ENCODE peak calls at places on chromosomes 6 and 20, in ten cellular contexts. One of them, this sample, is unnamed. For H3K4me1, the result is how much of the 10 kb centered on the place peaks cover.

GRCh38 chr20:1657556-1658334 is at the start of gene SIRPG:
- DNase-seq in endodermal cell: no peak
- DNase-seq in SJSA1: no peak
- DNase-seq in CD4-positive, CD25-positive, alpha-beta regulatory T cell: peak
- DNase-seq in aorta: no peak
- DNase-seq in HepG2: no peak
- DNase-seq in gastrocnemius medialis: no peak
- DNase-seq in right lobe of liver: no peak
- DNase-seq in HCT116: no peak
- DNase-seq in mucosa of descending colon: peak
- DNase-seq in this sample: no peak

GRCh38 chr6:168050861-168051586 is 28.0 kb downstream of the FRMD1 start:
- DNase-seq in endodermal cell: peak
- DNase-seq in SJSA1: no peak
- DNase-seq in CD4-positive, CD25-positive, alpha-beta regulatory T cell: no peak
- DNase-seq in aorta: no peak
- DNase-seq in HepG2: no peak
- DNase-seq in gastrocnemius medialis: no peak
- DNase-seq in right lobe of liver: no peak
- DNase-seq in HCT116: no peak
- DNase-seq in mucosa of descending colon: peak
- DNase-seq in this sample: no peak

GRCh38 chr6:50720623-50721022 is 7.3 kb downstream of the TFAP2D start:
- DNase-seq in endodermal cell: peak
- DNase-seq in SJSA1: no peak
- DNase-seq in CD4-positive, CD25-positive, alpha-beta regulatory T cell: no peak
- DNase-seq in aorta: no peak
- DNase-seq in HepG2: no peak
- DNase-seq in gastrocnemius medialis: no peak
- DNase-seq in right lobe of liver: no peak
- DNase-seq in HCT116: no peak
- DNase-seq in mucosa of descending colon: no peak
- DNase-seq in this sample: no peak

GRCh38 chr6:112990971-112991370 is 643.8 kb downstream of the RFPL4B start:
- DNase-seq in endodermal cell: no peak
- DNase-seq in SJSA1: no peak
- DNase-seq in CD4-positive, CD25-positive, alpha-beta regulatory T cell: no peak
- DNase-seq in aorta: no peak
- DNase-seq in HepG2: no peak
- DNase-seq in gastrocnemius medialis: no peak
- DNase-seq in right lobe of liver: no peak
- DNase-seq in HCT116: no peak
- DNase-seq in mucosa of descending colon: no peak
- DNase-seq in this sample: no peak

GRCh38 chr20:19291818-19292132 is 79.3 kb downstream of the SLC24A3 start:
- DNase-seq in endodermal cell: no peak
- DNase-seq in SJSA1: no peak
- DNase-seq in CD4-positive, CD25-positive, alpha-beta regulatory T cell: no peak
- DNase-seq in aorta: no peak
- DNase-seq in HepG2: no peak
- DNase-seq in gastrocnemius medialis: no peak
- DNase-seq in right lobe of liver: no peak
- DNase-seq in HCT116: no peak
- DNase-seq in mucosa of descending colon: no peak
- DNase-seq in this sample: no peak

GRCh38 chr20:24468401-24469115 is 871 bp upstream of the SYNDIG1 start:
- DNase-seq in endodermal cell: peak
- DNase-seq in SJSA1: no peak
- DNase-seq in CD4-positive, CD25-positive, alpha-beta regulatory T cell: no peak
- DNase-seq in aorta: no peak
- DNase-seq in HepG2: no peak
- DNase-seq in gastrocnemius medialis: no peak
- DNase-seq in right lobe of liver: no peak
- DNase-seq in HCT116: no peak
- DNase-seq in mucosa of descending colon: no peak
- DNase-seq in this sample: no peak

GRCh38 chr6:4220619-4221018 is 85.2 kb upstream of the ECI2 start:
- DNase-seq in endodermal cell: no peak
- DNase-seq in SJSA1: no peak
- DNase-seq in CD4-positive, CD25-positive, alpha-beta regulatory T cell: no peak
- DNase-seq in aorta: no peak
- DNase-seq in HepG2: no peak
- DNase-seq in gastrocnemius medialis: no peak
- DNase-seq in right lobe of liver: no peak
- DNase-seq in HCT116: no peak
- DNase-seq in mucosa of descending colon: no peak
- DNase-seq in this sample: no peak

GRCh38 chr6:43570876-43571441 is 4.9 kb downstream of the XPO5 start:
- DNase-seq in endodermal cell: no peak
- DNase-seq in SJSA1: no peak
- DNase-seq in CD4-positive, CD25-positive, alpha-beta regulatory T cell: no peak
- DNase-seq in aorta: no peak
- DNase-seq in HepG2: no peak
- DNase-seq in gastrocnemius medialis: no peak
- DNase-seq in right lobe of liver: no peak
- DNase-seq in HCT116: no peak
- DNase-seq in mucosa of descending colon: no peak
- DNase-seq in this sample: no peak

GRCh38 chr20:21840991-21841390 is 135.5 kb downstream of the PAX1 start:
- DNase-seq in endodermal cell: no peak
- DNase-seq in SJSA1: no peak
- DNase-seq in CD4-positive, CD25-positive, alpha-beta regulatory T cell: no peak
- DNase-seq in aorta: no peak
- DNase-seq in HepG2: no peak
- DNase-seq in gastrocnemius medialis: no peak
- DNase-seq in right lobe of liver: no peak
- DNase-seq in HCT116: no peak
- DNase-seq in mucosa of descending colon: no peak
- DNase-seq in this sample: no peak

GRCh38 chr6:95866732-95867131 is 149.0 kb upstream of the FUT9 start:
- DNase-seq in endodermal cell: peak
- DNase-seq in SJSA1: no peak
- DNase-seq in CD4-positive, CD25-positive, alpha-beta regulatory T cell: no peak
- DNase-seq in aorta: no peak
- DNase-seq in HepG2: peak
- DNase-seq in gastrocnemius medialis: no peak
- DNase-seq in right lobe of liver: peak
- DNase-seq in HCT116: peak
- DNase-seq in mucosa of descending colon: peak
- DNase-seq in this sample: no peak

GRCh38 chr6:150334790-150335783 is 33.7 kb upstream of the IYD start:
- DNase-seq in endodermal cell: peak
- DNase-seq in SJSA1: peak
- DNase-seq in CD4-positive, CD25-positive, alpha-beta regulatory T cell: no peak
- DNase-seq in aorta: no peak
- DNase-seq in HepG2: peak
- DNase-seq in gastrocnemius medialis: no peak
- DNase-seq in right lobe of liver: no peak
- DNase-seq in HCT116: peak
- DNase-seq in mucosa of descending colon: peak
- DNase-seq in this sample: peak

GRCh38 chr6:106511274-106512047 is 117.8 kb downstream of the RTN4IP1 start:
- DNase-seq in endodermal cell: peak
- DNase-seq in SJSA1: peak
- DNase-seq in CD4-positive, CD25-positive, alpha-beta regulatory T cell: no peak
- DNase-seq in aorta: peak
- DNase-seq in HepG2: peak
- DNase-seq in gastrocnemius medialis: no peak
- DNase-seq in right lobe of liver: no peak
- DNase-seq in HCT116: no peak
- DNase-seq in mucosa of descending colon: peak
- DNase-seq in this sample: peak

GRCh38 chr20:41534842-41535241 is 83.3 kb downstream of the CHD6 start:
- DNase-seq in endodermal cell: no peak
- DNase-seq in SJSA1: no peak
- DNase-seq in CD4-positive, CD25-positive, alpha-beta regulatory T cell: no peak
- DNase-seq in aorta: no peak
- DNase-seq in HepG2: no peak
- DNase-seq in gastrocnemius medialis: no peak
- DNase-seq in right lobe of liver: no peak
- DNase-seq in HCT116: no peak
- DNase-seq in mucosa of descending colon: no peak
- DNase-seq in this sample: no peak

DNA sequence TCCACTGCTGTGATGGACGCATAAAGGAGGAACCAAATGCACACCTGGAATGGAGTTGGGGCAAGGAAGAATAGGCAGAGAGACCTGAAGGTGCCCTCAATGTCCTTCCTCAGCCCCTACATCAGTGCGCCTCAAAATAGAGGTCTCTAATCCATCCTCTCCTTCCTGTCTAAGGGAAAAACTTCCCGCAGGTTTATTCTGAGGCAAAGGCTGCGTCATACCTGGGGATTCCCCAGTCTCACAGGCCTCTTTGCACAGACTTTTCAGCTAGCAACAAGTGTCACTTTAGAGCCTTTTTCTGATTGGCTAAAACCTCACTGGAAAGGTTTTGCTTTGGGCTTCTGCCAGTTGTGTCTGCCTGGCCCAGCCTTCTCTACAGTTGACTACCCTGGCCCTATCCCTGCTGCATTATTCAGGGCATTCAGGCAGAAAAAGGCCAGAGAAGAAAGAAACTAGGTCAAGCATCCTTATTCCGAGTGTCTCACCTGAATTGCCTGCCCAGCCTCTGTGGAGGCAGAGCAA is 1.8 kb upstream of the HLA-DQB1 start:
- DNase-seq in endodermal cell: peak
- DNase-seq in SJSA1: peak
- DNase-seq in CD4-positive, CD25-positive, alpha-beta regulatory T cell: peak
- DNase-seq in aorta: no peak
- DNase-seq in HepG2: peak
- DNase-seq in gastrocnemius medialis: no peak
- DNase-seq in right lobe of liver: no peak
- DNase-seq in HCT116: peak
- DNase-seq in mucosa of descending colon: peak
- DNase-seq in this sample: peak
- H3K4me1 ChIP-seq in endodermal cell: under half
- H3K4me1 ChIP-seq in SJSA1: under half
- H3K4me1 ChIP-seq in CD4-positive, CD25-positive, alpha-beta regulatory T cell: under half
- H3K4me1 ChIP-seq in aorta: under half
- H3K4me1 ChIP-seq in HepG2: under half
- H3K4me1 ChIP-seq in gastrocnemius medialis: under half
- H3K4me1 ChIP-seq in right lobe of liver: under half
- H3K4me1 ChIP-seq in HCT116: under half
- H3K4me1 ChIP-seq in mucosa of descending colon: under half
- H3K4me1 ChIP-seq in this sample: under half

DNA sequence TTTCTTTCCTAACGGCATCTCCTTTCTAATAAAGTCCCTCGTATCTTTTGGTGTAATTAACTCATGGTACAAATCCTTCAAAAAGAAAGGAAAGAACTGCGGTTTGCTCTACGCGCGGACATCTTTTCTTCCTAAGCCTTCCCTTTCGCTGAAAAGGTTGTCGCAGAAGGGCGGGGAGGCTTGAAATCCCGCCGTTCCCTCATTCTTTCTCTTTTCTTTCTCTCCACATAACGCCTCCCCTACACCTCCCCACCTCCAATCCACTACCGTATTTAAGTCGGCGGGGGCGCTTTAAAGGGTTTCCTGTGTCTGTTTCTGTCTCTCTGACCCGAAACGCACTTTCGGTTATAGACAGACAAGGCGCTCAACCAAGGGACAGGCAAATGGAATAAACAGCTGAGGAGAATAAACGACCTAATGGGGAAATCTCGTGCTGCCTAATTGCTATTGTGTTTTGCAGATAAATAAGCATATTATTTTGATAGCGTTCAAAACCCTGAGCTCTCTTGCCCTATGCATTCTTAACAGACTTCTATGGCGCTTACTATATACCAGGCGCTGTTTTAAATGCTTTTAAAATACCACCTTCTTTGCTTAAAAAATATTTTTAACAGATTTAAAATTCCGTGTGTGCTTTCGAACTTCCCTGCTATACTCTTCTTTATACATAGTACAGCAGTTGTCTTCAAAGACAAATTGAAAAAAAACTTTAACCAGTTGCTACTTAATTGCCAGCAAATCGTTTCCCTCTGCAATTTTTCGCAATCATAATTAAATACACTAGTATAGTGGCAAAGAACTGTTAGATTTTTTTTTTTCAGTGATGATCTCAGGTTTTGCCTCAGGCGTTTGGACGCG is 2.5 kb upstream of the HEY2 start:
- DNase-seq in endodermal cell: peak
- DNase-seq in SJSA1: peak
- DNase-seq in CD4-positive, CD25-positive, alpha-beta regulatory T cell: peak
- DNase-seq in aorta: peak
- DNase-seq in HepG2: peak
- DNase-seq in gastrocnemius medialis: peak
- DNase-seq in right lobe of liver: peak
- DNase-seq in HCT116: no peak
- DNase-seq in mucosa of descending colon: peak
- DNase-seq in this sample: peak
- H3K4me1 ChIP-seq in endodermal cell: under half
- H3K4me1 ChIP-seq in SJSA1: under half
- H3K4me1 ChIP-seq in CD4-positive, CD25-positive, alpha-beta regulatory T cell: under half
- H3K4me1 ChIP-seq in aorta: under half
- H3K4me1 ChIP-seq in HepG2: half or more
- H3K4me1 ChIP-seq in gastrocnemius medialis: under half
- H3K4me1 ChIP-seq in right lobe of liver: under half
- H3K4me1 ChIP-seq in HCT116: under half
- H3K4me1 ChIP-seq in mucosa of descending colon: under half
- H3K4me1 ChIP-seq in this sample: under half

DNA sequence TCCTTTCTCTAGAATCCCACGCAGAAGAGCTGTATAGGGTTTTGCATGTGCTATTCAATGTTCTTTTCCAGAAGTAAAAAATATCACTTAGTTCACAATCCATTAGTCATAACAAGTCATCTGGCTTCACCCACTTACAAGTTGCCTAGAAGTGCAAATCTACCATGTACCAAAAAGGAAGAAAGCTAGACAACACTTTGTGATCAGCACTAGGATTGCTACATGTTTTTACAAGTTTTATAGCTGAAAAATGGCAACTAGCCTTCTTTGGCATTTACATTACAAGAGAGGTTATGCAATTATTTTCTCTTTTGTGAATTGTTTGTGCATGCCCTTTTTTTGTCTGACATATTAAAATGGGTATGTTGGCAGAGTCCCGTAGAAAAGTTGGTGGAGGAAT is 85.6 kb upstream of the PTPRK start:
- DNase-seq in endodermal cell: no peak
- DNase-seq in SJSA1: no peak
- DNase-seq in CD4-positive, CD25-positive, alpha-beta regulatory T cell: no peak
- DNase-seq in aorta: no peak
- DNase-seq in HepG2: no peak
- DNase-seq in gastrocnemius medialis: no peak
- DNase-seq in right lobe of liver: no peak
- DNase-seq in HCT116: no peak
- DNase-seq in mucosa of descending colon: no peak
- DNase-seq in this sample: no peak
- H3K4me1 ChIP-seq in endodermal cell: under half
- H3K4me1 ChIP-seq in SJSA1: under half
- H3K4me1 ChIP-seq in CD4-positive, CD25-positive, alpha-beta regulatory T cell: under half
- H3K4me1 ChIP-seq in aorta: under half
- H3K4me1 ChIP-seq in HepG2: under half
- H3K4me1 ChIP-seq in gastrocnemius medialis: under half
- H3K4me1 ChIP-seq in right lobe of liver: under half
- H3K4me1 ChIP-seq in HCT116: under half
- H3K4me1 ChIP-seq in mucosa of descending colon: under half
- H3K4me1 ChIP-seq in this sample: under half

DNA sequence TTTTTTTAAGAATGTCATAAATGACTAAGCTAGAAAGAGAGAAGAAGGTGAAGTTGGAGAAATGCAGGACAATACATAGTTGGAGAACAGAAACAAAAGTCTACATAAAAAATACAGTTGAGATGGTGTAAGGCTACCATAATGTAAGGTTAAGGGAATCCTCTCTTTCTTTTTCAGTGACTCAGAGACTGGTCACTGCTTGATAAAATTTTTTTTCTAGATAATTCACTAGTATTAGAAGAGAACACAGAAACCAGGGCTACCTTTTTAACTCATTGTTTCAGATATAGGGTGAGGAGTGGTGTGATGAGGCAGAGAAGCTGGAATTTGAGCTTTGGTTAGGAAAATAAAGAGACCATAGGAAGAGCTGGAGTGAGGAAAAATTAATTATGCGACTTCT is 18.2 kb upstream of the EDN1 start:
- DNase-seq in endodermal cell: no peak
- DNase-seq in SJSA1: no peak
- DNase-seq in CD4-positive, CD25-positive, alpha-beta regulatory T cell: no peak
- DNase-seq in aorta: no peak
- DNase-seq in HepG2: no peak
- DNase-seq in gastrocnemius medialis: no peak
- DNase-seq in right lobe of liver: no peak
- DNase-seq in HCT116: no peak
- DNase-seq in mucosa of descending colon: no peak
- DNase-seq in this sample: no peak
- H3K4me1 ChIP-seq in endodermal cell: under half
- H3K4me1 ChIP-seq in SJSA1: under half
- H3K4me1 ChIP-seq in CD4-positive, CD25-positive, alpha-beta regulatory T cell: under half
- H3K4me1 ChIP-seq in aorta: under half
- H3K4me1 ChIP-seq in HepG2: under half
- H3K4me1 ChIP-seq in gastrocnemius medialis: under half
- H3K4me1 ChIP-seq in right lobe of liver: under half
- H3K4me1 ChIP-seq in HCT116: under half
- H3K4me1 ChIP-seq in mucosa of descending colon: under half
- H3K4me1 ChIP-seq in this sample: under half

This sample was measured in Peyer's patch.